ENCODE peak calls at places on chromosomes 12 and 14, in ten cellular contexts. N is neuronal stem cell, M is gastrocnemius medialis, X is fibroblast of mammary gland, A is HL-60, S is PC-3, Q is skeletal muscle cell, Z is AG09309, W is astrocyte, C is BE2C. E is an unnamed sample.

GRCh38 chr12:26058308-26058707 is 66.5 kb downstream of the BHLHE41 start:
- DNase-seq in N (no peak), M (no peak), X (no peak), A (no peak), S (peak), Q (no peak), Z (no peak), W (peak), C (no peak), E (no peak)

GRCh38 chr12:50110127-50110761 is 1.8 kb upstream of the COX14 start:
- DNase-seq in N (no peak), M (peak), X (no peak), A (peak), S (no peak), Q (no peak), Z (no peak), W (no peak), C (no peak), E (no peak)

GRCh38 chr14:73829526-73830431 is 21.9 kb upstream of the PTGR2 start:
- DNase-seq in N (no peak), M (no peak), X (peak), A (peak), S (peak), Q (no peak), Z (peak), W (peak), C (no peak), E (peak)

GRCh38 chr14:93381644-93382043 is 34.7 kb downstream of the COX8C start:
- DNase-seq in N (no peak), M (no peak), X (no peak), A (no peak), S (no peak), Q (no peak), Z (no peak), W (no peak), C (no peak), E (no peak)

GRCh38 chr12:10716704-10717315 is 6.3 kb downstream of the YBX3 start:
- DNase-seq in N (no peak), M (peak), X (peak), A (no peak), S (peak), Q (peak), Z (peak), W (peak), C (no peak), E (peak)

GRCh38 chr14:95101736-95102677 is 55.3 kb downstream of the DICER1 start:
- DNase-seq in N (no peak), M (no peak), X (no peak), A (no peak), S (no peak), Q (no peak), Z (no peak), W (no peak), C (no peak), E (no peak)

GRCh38 chr14:105533391-105533790 is 7.0 kb downstream of the TMEM121 start:
- DNase-seq in N (no peak), M (no peak), X (no peak), A (no peak), S (no peak), Q (no peak), Z (no peak), W (no peak), C (no peak), E (no peak)

GRCh38 chr12:49017764-49018281 is 753 bp downstream of the PRKAG1 start:
- DNase-seq in N (peak), M (no peak), X (peak), A (peak), S (peak), Q (no peak), Z (no peak), W (peak), C (no peak), E (no peak)

GRCh38 chr14:61034416-61035100 is 53.5 kb downstream of the SLC38A6 start:
- DNase-seq in N (no peak), M (no peak), X (no peak), A (peak), S (peak), Q (no peak), Z (no peak), W (no peak), C (no peak), E (no peak)

GRCh38 chr12:49456280-49456679 is 82.5 kb upstream of the KCNH3 start:
- DNase-seq in N (no peak), M (no peak), X (no peak), A (no peak), S (no peak), Q (no peak), Z (no peak), W (peak), C (no peak), E (no peak)

GRCh38 chr12:53489242-53489915 is 9.9 kb downstream of the MAP3K12 start:
- DNase-seq in N (no peak), M (no peak), X (no peak), A (no peak), S (no peak), Q (no peak), Z (no peak), W (no peak), C (no peak), E (no peak)

GRCh38 chr14:96538663-96539317 is 36.6 kb downstream of the PAPOLA start:
- DNase-seq in N (no peak), M (no peak), X (peak), A (no peak), S (peak), Q (no peak), Z (no peak), W (no peak), C (no peak), E (no peak)

GRCh38 chr14:95085321-95085720 is 72.0 kb downstream of the DICER1 start:
- DNase-seq in N (no peak), M (no peak), X (no peak), A (no peak), S (no peak), Q (peak), Z (no peak), W (no peak), C (no peak), E (no peak)

GRCh38 chr14:72925171-72925759 is 999 bp upstream of the DCAF4 start:
- DNase-seq in N (no peak), M (no peak), X (no peak), A (no peak), S (no peak), Q (no peak), Z (no peak), W (no peak), C (no peak), E (no peak)

GRCh38 chr14:36683083-36683724 is 21.5 kb downstream of the PAX9 start:
- DNase-seq in N (no peak), M (no peak), X (no peak), A (no peak), S (peak), Q (no peak), Z (no peak), W (no peak), C (no peak), E (no peak)

GRCh38 chr14:105294142-105294597 is 6.6 kb downstream of the BRF1 start:
- DNase-seq in N (no peak), M (no peak), X (no peak), A (peak), S (no peak), Q (no peak), Z (no peak), W (peak), C (peak), E (no peak)

GRCh38 chr12:123388948-123389559 is 5.1 kb downstream of the KMT5A start:
- DNase-seq in N (no peak), M (no peak), X (no peak), A (no peak), S (no peak), Q (no peak), Z (no peak), W (no peak), C (peak), E (no peak)

GRCh38 chr12:106888348-106888970 is 67.2 kb upstream of the TMEM263 start:
- DNase-seq in N (no peak), M (no peak), X (no peak), A (no peak), S (no peak), Q (no peak), Z (no peak), W (no peak), C (no peak), E (no peak)

GRCh38 chr14:32986791-32987545 is 48.3 kb downstream of the NPAS3 start:
- DNase-seq in N (peak), M (no peak), X (peak), A (no peak), S (no peak), Q (peak), Z (no peak), W (peak), C (no peak), E (no peak)

GRCh38 chr12:23533699-23534098 is 415.8 kb downstream of the SOX5 start:
- DNase-seq in N (no peak), M (no peak), X (no peak), A (no peak), S (no peak), Q (no peak), Z (no peak), W (no peak), C (no peak), E (no peak)

GRCh38 chr12:95169368-95169767 is 47.9 kb downstream of the FGD6 start:
- DNase-seq in N (no peak), M (no peak), X (peak), A (no peak), S (peak), Q (peak), Z (peak), W (peak), C (no peak), E (no peak)

GRCh38 chr14:49464885-49465284 is 121.3 kb downstream of the RPS29 start:
- DNase-seq in N (no peak), M (no peak), X (peak), A (no peak), S (peak), Q (no peak), Z (no peak), W (no peak), C (no peak), E (no peak)

GRCh38 chr12:52170827-52171226 is 21.0 kb downstream of the KRT80 start:
- DNase-seq in N (no peak), M (no peak), X (no peak), A (no peak), S (no peak), Q (no peak), Z (no peak), W (no peak), C (no peak), E (no peak)

GRCh38 chr14:61812347-61813100 is 50.3 kb downstream of the SNAPC1 start:
- DNase-seq in N (peak), M (no peak), X (no peak), A (no peak), S (no peak), Q (no peak), Z (no peak), W (peak), C (peak), E (no peak)

GRCh38 chr14:51716610-51717009 is 64.9 kb downstream of the FRMD6 start:
- DNase-seq in N (no peak), M (no peak), X (peak), A (no peak), S (peak), Q (peak), Z (no peak), W (peak), C (no peak), E (no peak)

GRCh38 chr14:23147676-23148075 is 28.6 kb upstream of the CEBPE start:
- DNase-seq in N (no peak), M (peak), X (peak), A (no peak), S (peak), Q (no peak), Z (no peak), W (peak), C (no peak), E (no peak)

GRCh38 chr12:116441292-116441691 is 117.9 kb upstream of the MAP1LC3B2 start:
- DNase-seq in N (no peak), M (no peak), X (no peak), A (peak), S (no peak), Q (no peak), Z (no peak), W (no peak), C (no peak), E (no peak)

GRCh38 chr14:99568567-99569560 is 35.1 kb downstream of the CCDC85C start:
- DNase-seq in N (no peak), M (no peak), X (no peak), A (no peak), S (peak), Q (no peak), Z (no peak), W (peak), C (peak), E (no peak)

GRCh38 chr12:31234955-31235867 is 90.7 kb downstream of the SINHCAF start:
- DNase-seq in N (peak), M (no peak), X (peak), A (no peak), S (peak), Q (peak), Z (no peak), W (peak), C (peak), E (no peak)

GRCh38 chr12:31961137-31961536 is 1.9 kb downstream of the RESF1 start:
- DNase-seq in N (no peak), M (no peak), X (no peak), A (no peak), S (no peak), Q (no peak), Z (no peak), W (no peak), C (no peak), E (no peak)

GRCh38 chr14:21251215-21251614 is 18.0 kb downstream of the HNRNPC start:
- DNase-seq in N (no peak), M (no peak), X (no peak), A (no peak), S (no peak), Q (no peak), Z (no peak), W (no peak), C (no peak), E (no peak)

GRCh38 chr12:102435827-102436436 is 44.4 kb downstream of the IGF1 start:
- DNase-seq in N (no peak), M (no peak), X (no peak), A (no peak), S (no peak), Q (no peak), Z (no peak), W (no peak), C (no peak), E (no peak)

DNA sequence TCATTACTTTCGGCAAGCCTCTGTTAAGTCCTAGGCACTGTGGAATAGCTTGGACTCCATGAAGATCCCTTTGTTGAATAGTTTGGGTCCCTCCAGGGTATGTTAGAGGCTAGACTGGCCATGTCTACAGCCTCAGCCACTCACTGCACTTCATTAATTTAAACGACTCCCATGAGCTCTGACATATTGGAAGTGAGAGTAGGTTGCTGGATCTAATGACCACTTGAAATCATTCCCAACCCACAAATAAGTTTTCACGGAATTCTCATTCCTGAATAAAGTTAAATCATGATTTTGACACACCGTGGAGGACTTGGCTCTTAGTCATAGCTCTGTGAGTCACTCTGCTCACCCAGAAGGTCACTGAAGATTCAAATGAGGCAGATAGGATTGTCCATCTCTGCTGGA is 21.4 kb upstream of the APPL2 start:
- DNase-seq in N (no peak), M (no peak), X (peak), A (no peak), S (peak), Q (peak), Z (peak), W (peak), C (no peak), E (no peak)
- H3K4me3 ChIP-seq in N (no peak), M (no peak), X (no peak), A (no peak), S (no peak), Q (no peak), Z (no peak), W (peak), C (no peak), E (no peak)

GRCh38 chr14:55053018-55053417 is 1.6 kb downstream of the MAPK1IP1L start:
- DNase-seq in N (no peak), M (no peak), X (no peak), A (no peak), S (peak), Q (no peak), Z (no peak), W (no peak), C (no peak), E (no peak)

GRCh38 chr14:55053500-55053899 is 2.1 kb downstream of the MAPK1IP1L start:
- DNase-seq in N (no peak), M (no peak), X (no peak), A (no peak), S (no peak), Q (no peak), Z (no peak), W (no peak), C (no peak), E (no peak)

GRCh38 chr14:55051165-55051425 is 352 bp upstream of the MAPK1IP1L start:
- DNase-seq in N (no peak), M (no peak), X (no peak), A (no peak), S (no peak), Q (no peak), Z (no peak), W (no peak), C (no peak), E (no peak)

GRCh38 chr14:55052259-55052930 is 948 bp downstream of the MAPK1IP1L start:
- DNase-seq in N (no peak), M (no peak), X (peak), A (no peak), S (peak), Q (no peak), Z (no peak), W (peak), C (no peak), E (no peak)

GRCh38 chr14:55051426-55052258 is at the start of gene MAPK1IP1L:
- DNase-seq in N (peak), M (peak), X (peak), A (peak), S (peak), Q (peak), Z (peak), W (peak), C (peak), E (peak)
- H3K4me3 ChIP-seq in N (peak), M (peak), X (peak), A (peak), S (peak), Q (peak), Z (peak), W (peak), C (peak), E (peak)

DNA sequence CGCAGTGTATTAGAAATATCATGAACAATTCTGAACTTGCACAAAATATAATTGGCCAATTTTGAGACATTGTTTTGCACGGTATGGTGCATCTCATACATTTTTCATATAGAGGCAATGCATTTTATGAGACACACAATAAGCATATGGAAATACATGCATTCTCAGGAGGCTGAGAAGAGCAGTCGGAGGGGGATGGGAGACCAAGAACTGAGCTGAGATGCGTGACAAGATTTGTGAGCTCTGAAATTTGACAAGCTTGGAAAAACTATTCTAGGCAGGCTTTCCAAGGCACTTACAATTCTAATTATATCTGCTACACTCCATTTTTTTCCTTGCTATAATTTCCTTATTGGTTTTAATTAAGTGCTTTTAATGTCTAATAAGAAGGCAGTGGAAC is 303.6 kb upstream of the PRICKLE1 start:
- DNase-seq in N (no peak), M (no peak), X (no peak), A (no peak), S (no peak), Q (no peak), Z (no peak), W (no peak), C (no peak), E (no peak)
- H3K4me3 ChIP-seq in N (no peak), M (no peak), X (no peak), A (no peak), S (no peak), Q (no peak), Z (no peak), W (no peak), C (no peak), E (no peak)

GRCh38 chr12:108004368-108004767 is 124.7 kb upstream of the WSCD2 start:
- DNase-seq in N (peak), M (no peak), X (no peak), A (no peak), S (peak), Q (no peak), Z (no peak), W (no peak), C (no peak), E (no peak)

GRCh38 chr12:107998863-107999262 is 130.2 kb upstream of the WSCD2 start:
- DNase-seq in N (no peak), M (no peak), X (no peak), A (no peak), S (no peak), Q (no peak), Z (no peak), W (no peak), C (no peak), E (no peak)

DNA sequence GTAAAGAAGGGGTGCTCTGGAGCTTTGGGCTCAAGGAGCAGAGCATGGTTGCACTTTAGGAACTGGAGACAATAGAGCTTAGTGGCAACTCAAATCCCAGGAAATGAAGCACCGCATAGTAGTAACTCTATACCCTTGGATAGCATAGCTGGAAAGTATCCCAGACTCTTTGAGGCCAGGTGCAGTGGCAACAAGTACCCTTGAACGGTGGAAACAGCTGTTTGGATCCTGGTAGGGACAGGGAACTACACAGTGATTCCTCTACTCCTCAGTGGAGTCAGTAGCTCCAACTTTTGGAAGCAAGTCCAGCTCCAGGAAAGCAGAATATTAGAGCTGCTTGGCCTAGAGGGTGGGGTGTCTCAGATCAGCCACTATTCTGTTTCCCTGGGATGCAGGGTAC is 129.0 kb upstream of the WSCD2 start:
- DNase-seq in N (no peak), M (no peak), X (no peak), A (no peak), S (no peak), Q (no peak), Z (no peak), W (no peak), C (no peak), E (no peak)
- H3K4me3 ChIP-seq in N (no peak), M (no peak), X (no peak), A (no peak), S (no peak), Q (no peak), Z (no peak), W (no peak), C (no peak), E (no peak)

GRCh38 chr12:57219993-57220728 is 3.6 kb downstream of the NXPH4 start:
- DNase-seq in N (no peak), M (no peak), X (no peak), A (no peak), S (no peak), Q (no peak), Z (no peak), W (no peak), C (no peak), E (no peak)
- H3K4me3 ChIP-seq in N (no peak), M (no peak), X (no peak), A (no peak), S (no peak), Q (no peak), Z (no peak), W (no peak), C (no peak), E (no peak)

GRCh38 chr14:34376868-34377267 is 85.2 kb downstream of the SPTSSA start:
- DNase-seq in N (no peak), M (no peak), X (no peak), A (no peak), S (no peak), Q (no peak), Z (no peak), W (no peak), C (no peak), E (no peak)

GRCh38 chr14:34374998-34375740 is 86.9 kb downstream of the SPTSSA start:
- DNase-seq in N (no peak), M (no peak), X (peak), A (no peak), S (peak), Q (no peak), Z (no peak), W (peak), C (no peak), E (no peak)

GRCh38 chr14:34380446-34380845 is 81.6 kb downstream of the SPTSSA start:
- DNase-seq in N (no peak), M (no peak), X (no peak), A (no peak), S (no peak), Q (no peak), Z (no peak), W (no peak), C (no peak), E (no peak)

DNA sequence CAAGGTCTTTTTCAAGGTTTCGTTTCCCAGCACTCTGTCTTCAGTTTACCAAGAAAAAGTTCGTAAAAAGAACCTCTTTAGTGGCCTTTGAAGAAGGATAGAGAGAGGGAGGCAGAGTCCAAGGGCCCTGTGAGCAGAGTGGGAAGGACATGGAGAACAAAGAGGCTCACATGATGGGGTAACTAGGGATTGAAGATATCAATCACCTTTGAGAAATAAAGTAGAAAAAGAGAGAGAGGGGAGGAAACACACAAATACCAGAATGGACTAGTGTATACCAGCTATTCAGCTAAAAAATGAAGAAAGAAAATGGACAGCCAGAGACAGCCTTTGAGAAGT is 82.3 kb downstream of the SPTSSA start:
- DNase-seq in N (no peak), M (no peak), X (no peak), A (no peak), S (no peak), Q (no peak), Z (no peak), W (no peak), C (no peak), E (no peak)
- H3K4me3 ChIP-seq in N (no peak), M (no peak), X (no peak), A (no peak), S (no peak), Q (no peak), Z (no peak), W (no peak), C (no peak), E (no peak)

E was measured in tibial nerve.